ENCODE peak calls at places on chromosome 13, in four cellular contexts. One of them, this sample, is unnamed.

GRCh38 chr13:54768214-54768613 is 1739.6 kb downstream of the OLFM4 start:
- DNase-seq in upper lobe of left lung: no peak
- DNase-seq in stimulated activated CD8-positive, alpha-beta memory T cell treated with anti-CD3 and anti-CD28 coated beads, Interleukin-15, amount 100 ng/mL, for 24 hours: no peak
- DNase-seq in esophagus squamous epithelium: no peak
- DNase-seq in this sample: no peak

GRCh38 chr13:108213946-108214345 is 1.4 kb downstream of the LIG4 start:
- DNase-seq in upper lobe of left lung: no peak
- DNase-seq in esophagus squamous epithelium: no peak
- DNase-seq in stimulated activated CD8-positive, alpha-beta memory T cell treated with anti-CD3 and anti-CD28 coated beads, Interleukin-15, amount 100 ng/mL, for 24 hours: no peak
- DNase-seq in this sample: no peak

GRCh38 chr13:110185696-110186095 is 121.3 kb downstream of the COL4A1 start:
- DNase-seq in upper lobe of left lung: no peak
- DNase-seq in stimulated activated CD8-positive, alpha-beta memory T cell treated with anti-CD3 and anti-CD28 coated beads, Interleukin-15, amount 100 ng/mL, for 24 hours: no peak
- DNase-seq in esophagus squamous epithelium: no peak
- DNase-seq in this sample: no peak

GRCh38 chr13:49664606-49665005 is 26.7 kb downstream of the EBPL start:
- DNase-seq in stimulated activated CD8-positive, alpha-beta memory T cell treated with anti-CD3 and anti-CD28 coated beads, Interleukin-15, amount 100 ng/mL, for 24 hours: no peak
- DNase-seq in esophagus squamous epithelium: no peak
- DNase-seq in upper lobe of left lung: no peak
- DNase-seq in this sample: no peak

GRCh38 chr13:76965759-76966421 is 17.6 kb downstream of the ACOD1 start:
- DNase-seq in stimulated activated CD8-positive, alpha-beta memory T cell treated with anti-CD3 and anti-CD28 coated beads, Interleukin-15, amount 100 ng/mL, for 24 hours: no peak
- DNase-seq in upper lobe of left lung: no peak
- DNase-seq in esophagus squamous epithelium: no peak
- DNase-seq in this sample: no peak

GRCh38 chr13:29993716-29994488 is 143.5 kb upstream of the UBL3 start:
- DNase-seq in upper lobe of left lung: peak
- DNase-seq in stimulated activated CD8-positive, alpha-beta memory T cell treated with anti-CD3 and anti-CD28 coated beads, Interleukin-15, amount 100 ng/mL, for 24 hours: no peak
- DNase-seq in esophagus squamous epithelium: no peak
- DNase-seq in this sample: no peak

GRCh38 chr13:67574320-67575233 is 344.4 kb upstream of the PCDH9 start:
- DNase-seq in stimulated activated CD8-positive, alpha-beta memory T cell treated with anti-CD3 and anti-CD28 coated beads, Interleukin-15, amount 100 ng/mL, for 24 hours: no peak
- DNase-seq in esophagus squamous epithelium: no peak
- DNase-seq in upper lobe of left lung: no peak
- DNase-seq in this sample: no peak

GRCh38 chr13:25468330-25469178 is 96.8 kb downstream of the ATP8A2 start:
- DNase-seq in esophagus squamous epithelium: no peak
- DNase-seq in upper lobe of left lung: peak
- DNase-seq in stimulated activated CD8-positive, alpha-beta memory T cell treated with anti-CD3 and anti-CD28 coated beads, Interleukin-15, amount 100 ng/mL, for 24 hours: no peak
- DNase-seq in this sample: no peak

GRCh38 chr13:111046590-111047141 is 68.4 kb upstream of the ARHGEF7 start:
- DNase-seq in esophagus squamous epithelium: no peak
- DNase-seq in stimulated activated CD8-positive, alpha-beta memory T cell treated with anti-CD3 and anti-CD28 coated beads, Interleukin-15, amount 100 ng/mL, for 24 hours: no peak
- DNase-seq in upper lobe of left lung: no peak
- DNase-seq in this sample: no peak

GRCh38 chr13:22740264-22740663 is 440.5 kb upstream of the SGCG start:
- DNase-seq in esophagus squamous epithelium: no peak
- DNase-seq in upper lobe of left lung: no peak
- DNase-seq in stimulated activated CD8-positive, alpha-beta memory T cell treated with anti-CD3 and anti-CD28 coated beads, Interleukin-15, amount 100 ng/mL, for 24 hours: no peak
- DNase-seq in this sample: no peak